ENCODE peak calls at places on chromosomes 12 and 14, in nine cellular contexts. C is progenitor cell of endocrine pancreas; Z is C1 segment of cervical spinal cord; G is aorta; A is stimulated activated CD4-positive, alpha-beta T cell treated with anti-CD3 and anti-CD28 coated beads, Interleukin-15, amount 100 ng/mL, for 24 hours; W is psoas muscle; L is putamen; I is AG08396; O is right lobe of liver. P is an unnamed sample.

GRCh38 chr12:76666272-76666845 is 97.6 kb upstream of the ZDHHC17 start:
- DNase-seq in O (no peak), I (no peak), G (no peak), Z (no peak), L (no peak), W (no peak), A (no peak), C (no peak), P (no peak)

GRCh38 chr14:52948836-52949235 is 2.0 kb downstream of the FERMT2 start:
- DNase-seq in O (no peak), Z (no peak), L (no peak), A (no peak), G (no peak), W (no peak), I (no peak), C (no peak), P (no peak)

GRCh38 chr12:68121143-68121542 is 38.4 kb downstream of the IFNG start:
- DNase-seq in G (no peak), O (no peak), Z (no peak), I (no peak), C (no peak), A (peak; percentile 56), W (no peak), L (no peak), P (no peak)

GRCh38 chr14:26204362-26204953 is 393.4 kb downstream of the NOVA1 start:
- DNase-seq in C (no peak), Z (peak; percentile 27), W (no peak), A (no peak), O (no peak), I (no peak), L (no peak), G (no peak), P (no peak)

GRCh38 chr12:41556176-41556575 is 368.1 kb downstream of the PDZRN4 start:
- DNase-seq in G (no peak), L (no peak), W (no peak), O (no peak), I (no peak), A (no peak), C (no peak), Z (no peak), P (no peak)

GRCh38 chr12:70619471-70620152 is 17.6 kb downstream of the PTPRB start:
- DNase-seq in L (no peak), I (no peak), O (no peak), G (no peak), C (no peak), W (no peak), A (no peak), Z (no peak), P (no peak)

GRCh38 chr12:86117711-86118110 is 138.5 kb downstream of the MGAT4C start:
- DNase-seq in L (no peak), A (no peak), Z (no peak), I (no peak), G (no peak), C (no peak), O (no peak), W (no peak), P (no peak)

GRCh38 chr14:88352299-88353097 is 29.4 kb upstream of the KCNK10 start:
- DNase-seq in Z (no peak), O (no peak), G (no peak), L (peak; percentile 78), I (no peak), W (no peak), C (no peak), A (no peak), P (peak; percentile 68)

GRCh38 chr12:120847392-120848157 is 56.6 kb downstream of the SPPL3 start:
- DNase-seq in O (no peak), Z (no peak), C (no peak), L (no peak), W (no peak), I (no peak), G (no peak), A (no peak), P (no peak)

GRCh38 chr14:105375635-105376057 is 22.7 kb upstream of the TEX22 start:
- DNase-seq in A (peak; percentile 70), L (no peak), O (no peak), G (no peak), W (no peak), I (no peak), C (no peak), Z (no peak), P (no peak)

GRCh38 chr14:94572637-94573303 is 8.5 kb upstream of the SERPINA5 start:
- DNase-seq in A (no peak), L (no peak), C (no peak), I (no peak), O (peak; percentile 65), Z (no peak), G (no peak), W (no peak), P (no peak)

GRCh38 chr12:97425380-97425779 is 37.2 kb upstream of the RMST start:
- DNase-seq in C (no peak), A (no peak), W (no peak), I (no peak), Z (no peak), L (no peak), O (no peak), G (no peak), P (no peak)

GRCh38 chr12:21828111-21828775 is 53.7 kb upstream of the KCNJ8 start:
- DNase-seq in W (no peak), C (no peak), Z (no peak), O (no peak), I (no peak), L (no peak), A (no peak), G (no peak), P (no peak)

GRCh38 chr12:93838180-93838579 is 161.0 kb downstream of the CRADD start:
- DNase-seq in A (no peak), O (no peak), C (no peak), G (no peak), I (no peak), W (no peak), L (no peak), Z (no peak), P (no peak)

GRCh38 chr12:57268264-57268663 is 17.3 kb upstream of the STAC3 start:
- DNase-seq in W (no peak), O (no peak), I (no peak), A (peak; percentile 58), C (no peak), G (no peak), Z (no peak), L (no peak), P (no peak)

GRCh38 chr14:34098045-34098984 is 147.4 kb upstream of the EGLN3 start:
- DNase-seq in G (no peak), L (peak; percentile 50), I (peak; percentile 42), W (peak; percentile 17), C (no peak), Z (no peak), A (peak; percentile 16), O (no peak), P (peak; percentile 68)

GRCh38 chr14:28975084-28975483 is 208.5 kb downstream of the FOXG1 start:
- DNase-seq in G (no peak), A (no peak), Z (no peak), C (no peak), I (no peak), L (no peak), O (no peak), W (no peak), P (no peak)

GRCh38 chr12:52165096-52165855 is 26.5 kb downstream of the KRT80 start:
- DNase-seq in C (no peak), W (no peak), I (no peak), Z (no peak), O (no peak), L (no peak), A (no peak), G (no peak), P (no peak)

GRCh38 chr12:57224278-57224972 is 5.1 kb upstream of the SHMT2 start:
- DNase-seq in G (no peak), W (no peak), A (no peak), O (no peak), Z (no peak), I (no peak), C (no peak), L (no peak), P (no peak)

GRCh38 chr14:103847954-103848719 is 762 bp upstream of the PPP1R13B start:
- DNase-seq in G (no peak), C (peak; percentile 31), O (peak; percentile 62), I (no peak), L (peak; percentile 10), Z (peak; percentile 49), W (peak; percentile 50), A (no peak), P (no peak)

GRCh38 chr12:113231275-113232231 is 10.3 kb downstream of the TPCN1 start:
- DNase-seq in G (peak; percentile 42), L (no peak), W (no peak), I (no peak), O (no peak), C (no peak), A (no peak), Z (peak; percentile 31), P (no peak)

GRCh38 chr14:80212025-80212402 is 710 bp upstream of the DIO2 start:
- DNase-seq in W (no peak), O (no peak), C (no peak), G (no peak), L (peak; percentile 21), A (no peak), Z (no peak), I (peak; percentile 14), P (no peak)

GRCh38 chr12:74514098-74514872 is 23.4 kb upstream of the ATXN7L3B start:
- DNase-seq in C (no peak), I (no peak), Z (no peak), A (no peak), O (no peak), L (no peak), W (no peak), G (no peak), P (no peak)

GRCh38 chr12:30795660-30796507 is 41.1 kb upstream of the CAPRIN2 start:
- DNase-seq in L (no peak), O (peak; percentile 50), G (peak; percentile 86), I (peak; percentile 88), C (peak; percentile 71), Z (peak; percentile 80), W (peak; percentile 72), A (peak; percentile 81), P (no peak)

GRCh38 chr14:68506645-68507405 is 286.0 kb downstream of the ZFP36L1 start:
- DNase-seq in A (peak; percentile 29), W (no peak), L (no peak), I (no peak), O (no peak), Z (no peak), G (no peak), C (no peak), P (no peak)

GRCh38 chr14:23365353-23366162 is 586 bp upstream of the EFS start:
- DNase-seq in A (no peak), L (peak; percentile 39), C (peak; percentile 48), G (no peak), I (peak; percentile 54), O (no peak), Z (peak; percentile 48), W (no peak), P (peak; percentile 61)

GRCh38 chr12:130126023-130126432 is 36.2 kb upstream of the FZD10 start:
- DNase-seq in L (no peak), I (no peak), G (no peak), A (no peak), Z (no peak), W (peak; percentile 67), O (no peak), C (no peak), P (no peak)

GRCh38 chr14:98077176-98077575 is 1194.8 kb downstream of the BCL11B start:
- DNase-seq in A (no peak), O (no peak), G (no peak), L (no peak), C (no peak), Z (no peak), I (no peak), W (no peak), P (no peak)